ENCODE peak calls at places on chromosomes 11 and 22, in six cellular contexts. B is IMR-90, F is upper lobe of left lung, N is astrocyte, S is fibroblast of lung, M is pancreas. J is an unnamed sample.

GRCh38 chr11:59273008-59273841 is 60.5 kb upstream of the MPEG1 start:
- DNase-seq in B (no peak), F (peak; percentile 31), N (no peak), S (no peak), M (no peak), J (no peak)

GRCh38 chr11:73223998-73224730 is 6.1 kb downstream of the P2RY2 start:
- DNase-seq in B (no peak), F (no peak), N (no peak), S (no peak), M (no peak), J (no peak)

GRCh38 chr11:74138572-74138971 is 32.2 kb downstream of the C2CD3 start:
- DNase-seq in B (peak; percentile 99), F (no peak), N (peak; percentile 98), S (peak; percentile 91), M (no peak), J (no peak)

GRCh38 chr11:47189100-47189834 is 3.0 kb upstream of the PACSIN3 start:
- DNase-seq in B (peak; percentile 86), F (peak; percentile 67), N (peak; percentile 83), S (peak; percentile 54), M (no peak), J (no peak)

GRCh38 chr11:68436985-68437926 is 23.3 kb upstream of the PPP6R3 start:
- DNase-seq in B (peak; percentile 72), F (no peak), N (peak; percentile 69), S (peak; percentile 44), M (no peak), J (no peak)

GRCh38 chr22:31857247-31857646 is 87.1 kb upstream of the YWHAH start:
- DNase-seq in B (no peak), F (no peak), N (no peak), S (no peak), M (no peak), J (no peak)

GRCh38 chr11:2306971-2307732 is 5.3 kb downstream of the TSPAN32 start:
- DNase-seq in B (peak; percentile 27), F (no peak), N (peak; percentile 33), S (no peak), M (no peak), J (no peak)

GRCh38 chr11:56331861-56332491 is 13.9 kb upstream of the OR8K1 start:
- DNase-seq in B (no peak), F (no peak), N (no peak), S (no peak), M (no peak), J (no peak)

GRCh38 chr11:80638296-80638695 is 1197.5 kb upstream of the TENM4 start:
- DNase-seq in B (no peak), F (no peak), N (no peak), S (no peak), M (no peak), J (no peak)

GRCh38 chr22:17201285-17201945 is 17.8 kb downstream of the ADA2 start:
- DNase-seq in B (peak; percentile 18), F (no peak), N (no peak), S (peak; percentile 47), M (no peak), J (no peak)

GRCh38 chr22:18968011-18968749 is 32.1 kb upstream of the PRODH start:
- DNase-seq in B (peak; percentile 15), F (no peak), N (no peak), S (peak; percentile 14), M (peak; percentile 75), J (no peak)

GRCh38 chr11:776459-777287 is 614 bp downstream of the GATD1 start:
- DNase-seq in B (no peak), F (no peak), N (no peak), S (no peak), M (peak; percentile 67), J (no peak)

GRCh38 chr11:86487670-86488069 is 113.0 kb downstream of the CCDC81 start:
- DNase-seq in B (no peak), F (no peak), N (no peak), S (no peak), M (no peak), J (no peak)

GRCh38 chr11:35779409-35779808 is 116.8 kb downstream of the TRIM44 start:
- DNase-seq in B (no peak), F (no peak), N (no peak), S (no peak), M (no peak), J (no peak)

GRCh38 chr11:95487938-95488337 is 256.9 kb upstream of the SESN3 start:
- DNase-seq in B (no peak), F (no peak), N (no peak), S (no peak), M (no peak), J (no peak)

GRCh38 chr22:36136988-36137387 is 23.6 kb downstream of the APOL3 start:
- DNase-seq in B (peak; percentile 68), F (no peak), N (no peak), S (peak; percentile 46), M (no peak), J (no peak)

GRCh38 chr11:34588701-34589100 is 32.2 kb upstream of the EHF start:
- DNase-seq in B (no peak), F (no peak), N (no peak), S (no peak), M (no peak), J (no peak)

GRCh38 chr11:70871881-70872280 is 380.5 kb downstream of the SHANK2 start:
- DNase-seq in B (peak; percentile 30), F (no peak), N (no peak), S (peak; percentile 4), M (no peak), J (no peak)

GRCh38 chr11:61533039-61533375 is 24.5 kb downstream of the LRRC10B start:
- DNase-seq in B (no peak), F (no peak), N (no peak), S (no peak), M (no peak), J (no peak)
- H3K4me1 ChIP-seq in B (no peaks in the 10 kb centered on the region), F (peaks cover 6% of the 10 kb centered on the region), N (no peaks in the 10 kb centered on the region), S (no peaks in the 10 kb centered on the region), M (no peaks in the 10 kb centered on the region), J (no peaks in the 10 kb centered on the region)

DNA sequence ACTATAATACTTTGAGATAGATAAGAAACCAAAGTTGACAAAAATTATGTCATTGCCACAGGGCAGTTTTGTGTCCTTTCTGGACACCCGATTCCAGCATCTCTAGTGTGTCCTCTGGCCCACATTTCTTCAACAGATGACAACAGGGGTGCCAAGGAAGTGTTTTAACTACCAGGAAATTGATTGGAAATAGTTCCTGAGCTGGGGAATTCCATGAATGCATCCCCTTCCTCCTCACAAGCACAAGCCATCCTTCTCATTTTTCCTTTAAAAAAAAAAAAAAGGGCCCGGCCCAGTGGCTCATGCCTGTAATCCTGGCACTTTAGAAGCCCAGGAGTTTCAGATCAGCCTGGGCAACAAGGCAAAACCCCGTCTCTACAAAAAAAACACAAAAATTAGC is 690 bp upstream of the B3GAT3 start:
- DNase-seq in B (no peak), F (no peak), N (no peak), S (no peak), M (no peak), J (no peak)
- H3K4me3 ChIP-seq in B (no peak overlapping the region), F (peak overlapping the region; percentile 69), N (no peak overlapping the region), S (no peak overlapping the region), M (no peak overlapping the region), J (peak overlapping the region; percentile 74)

GRCh38 chr22:39301926-39302325 is 17.5 kb downstream of the RPL3 start:
- DNase-seq in B (no peak), F (no peak), N (no peak), S (no peak), M (no peak), J (no peak)

GRCh38 chr22:39303892-39304671 is 15.3 kb downstream of the RPL3 start:
- DNase-seq in B (no peak), F (no peak), N (no peak), S (no peak), M (no peak), J (no peak)

GRCh38 chr22:39301108-39301507 is 18.3 kb downstream of the RPL3 start:
- DNase-seq in B (no peak), F (no peak), N (no peak), S (no peak), M (no peak), J (no peak)

GRCh38 chr22:39303358-39303757 is 16.1 kb downstream of the RPL3 start:
- DNase-seq in B (no peak), F (no peak), N (no peak), S (no peak), M (no peak), J (no peak)

GRCh38 chr22:39302431-39302960 is 16.9 kb downstream of the RPL3 start:
- DNase-seq in B (no peak), F (no peak), N (no peak), S (no peak), M (no peak), J (no peak)
- TF ChIP-seq CTCF in B (no peak), F (no peak), N (no peak), S (no peak), M (no peak), J (no peak)

GRCh38 chr22:27573280-27573711 is 228.3 kb downstream of the MN1 start:
- DNase-seq in B (no peak), F (no peak), N (no peak), S (no peak), M (no peak), J (no peak)
- H3K4me1 ChIP-seq in B (no peaks in the 10 kb centered on the region), F (no peaks in the 10 kb centered on the region), N (peaks cover 17% of the 10 kb centered on the region), S (no peaks in the 10 kb centered on the region), M (no peaks in the 10 kb centered on the region), J (peaks cover 10% of the 10 kb centered on the region)

DNA sequence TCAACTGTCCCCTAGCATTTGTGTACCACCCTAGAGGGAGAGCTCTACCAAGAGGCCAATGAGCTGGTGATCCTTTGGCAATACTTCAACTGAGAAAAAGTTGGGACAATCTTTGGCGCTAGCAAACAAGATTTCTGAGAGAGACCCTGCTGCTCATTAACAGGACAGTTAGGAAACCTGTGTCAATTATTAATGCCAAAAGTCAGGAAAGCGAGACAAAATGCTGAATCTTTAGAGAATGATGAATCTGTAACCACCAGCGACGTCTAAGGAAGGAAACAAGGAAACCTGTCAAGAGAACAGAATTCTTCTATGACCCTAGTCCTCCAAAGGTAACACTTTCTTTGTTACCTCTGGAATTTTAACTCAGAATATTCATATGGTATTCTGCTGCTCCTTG is 19.9 kb downstream of the LARGE2 start:
- DNase-seq in B (no peak), F (no peak), N (no peak), S (no peak), M (no peak), J (no peak)
- H3K4me3 ChIP-seq in B (no peak overlapping the region), F (no peak overlapping the region), N (no peak overlapping the region), S (no peak overlapping the region), M (no peak overlapping the region), J (no peak overlapping the region)

DNA sequence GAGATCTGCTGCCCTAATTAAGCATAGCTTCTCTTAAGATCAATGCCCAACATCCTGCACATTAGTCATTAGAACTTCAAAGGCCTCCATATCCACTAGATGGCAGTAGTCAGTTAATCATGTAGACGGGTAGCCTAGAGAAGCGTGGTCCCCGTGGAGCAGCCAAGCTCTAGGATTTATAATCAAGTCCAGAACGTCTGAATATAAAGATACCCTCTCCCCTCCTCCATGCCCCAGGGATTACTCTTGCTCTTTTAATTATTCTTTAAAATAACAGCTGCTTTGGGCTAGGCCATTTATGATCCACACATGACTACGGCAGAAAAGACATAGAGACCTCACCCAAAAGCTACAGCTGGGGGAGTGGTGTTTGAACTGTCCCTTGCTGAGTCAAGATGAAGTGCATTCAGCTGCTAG is 327.6 kb upstream of the PLET1 start:
- DNase-seq in B (peak; percentile 77), F (peak; percentile 44), N (peak; percentile 61), S (peak; percentile 87), M (no peak), J (peak; percentile 88)
- TF ChIP-seq CTCF in B (peak; percentile 63), F (peak; percentile 60), N (peak; percentile 62), S (peak; percentile 55), M (peak; percentile 63), J (peak; percentile 34)